ENCODE peak calls at places on chromosomes 7 and 10, in seven cellular contexts. F, M, L, V, Y, X and S are unnamed samples.

GRCh38 chr7:27777662-27778061 is 37.7 kb downstream of the TAX1BP1 start:
- DNase-seq in V (no peak), X (no peak), Y (no peak), F (no peak), M (no peak), L (no peak), S (no peak)

GRCh38 chr10:29749150-29749549 is 114.4 kb upstream of the SVIL start:
- DNase-seq in X (no peak), F (no peak), M (no peak), L (no peak), Y (no peak), V (no peak), S (no peak)

GRCh38 chr10:805635-806305 is 116.3 kb upstream of the DIP2C start:
- DNase-seq in F (no peak), M (no peak), Y (no peak), X (no peak), L (no peak), V (peak; percentile 28), S (no peak)

GRCh38 chr10:126651461-126651860 is 19.0 kb downstream of the C10orf90 start:
- DNase-seq in F (no peak), X (no peak), Y (no peak), V (no peak), M (no peak), L (no peak), S (peak; percentile 21)

GRCh38 chr7:9082203-9082602 is 648.8 kb downstream of the NXPH1 start:
- DNase-seq in Y (no peak), X (no peak), M (no peak), L (no peak), F (peak; percentile 8), V (no peak), S (no peak)

GRCh38 chr10:86058964-86059363 is 307.6 kb downstream of the GRID1 start:
- DNase-seq in F (no peak), M (no peak), V (no peak), X (no peak), Y (no peak), L (no peak), S (no peak)

GRCh38 chr10:31186225-31187010 is 132.6 kb upstream of the ZEB1 start:
- DNase-seq in L (no peak), X (no peak), M (no peak), V (no peak), F (no peak), Y (no peak), S (peak; percentile 32)

GRCh38 chr10:114683593-114683992 is 25.5 kb upstream of the ABLIM1 start:
- DNase-seq in V (no peak), L (no peak), F (no peak), Y (no peak), X (peak; percentile 40), M (peak; percentile 62), S (no peak)

GRCh38 chr7:29565186-29565540 is 1.5 kb downstream of the PRR15 start:
- DNase-seq in X (no peak), M (no peak), Y (peak; percentile 1), V (no peak), F (no peak), L (no peak), S (peak; percentile 7)

GRCh38 chr10:132540456-132540855 is 2.9 kb downstream of the INPP5A start:
- DNase-seq in F (no peak), L (peak; percentile 66), Y (peak; percentile 29), X (peak; percentile 30), M (peak; percentile 62), V (no peak), S (no peak)

GRCh38 chr7:19030280-19030679 is 87.2 kb downstream of the TWIST1 start:
- DNase-seq in Y (peak; percentile 35), L (no peak), X (no peak), V (no peak), M (no peak), F (peak; percentile 26), S (no peak)

GRCh38 chr7:135925205-135925604 is 52.0 kb downstream of the MTPN start:
- DNase-seq in M (no peak), L (no peak), Y (peak; percentile 16), X (no peak), F (no peak), V (no peak), S (no peak)

GRCh38 chr7:2802504-2803341 is 41.4 kb downstream of the GNA12 start:
- DNase-seq in M (peak; percentile 85), X (peak; percentile 55), F (peak; percentile 38), V (no peak), Y (peak; percentile 72), L (no peak), S (no peak)

GRCh38 chr7:116598278-116598677 is 73.4 kb downstream of the CAV1 start:
- DNase-seq in Y (no peak), X (no peak), V (no peak), F (no peak), L (no peak), M (no peak), S (no peak)

DNA sequence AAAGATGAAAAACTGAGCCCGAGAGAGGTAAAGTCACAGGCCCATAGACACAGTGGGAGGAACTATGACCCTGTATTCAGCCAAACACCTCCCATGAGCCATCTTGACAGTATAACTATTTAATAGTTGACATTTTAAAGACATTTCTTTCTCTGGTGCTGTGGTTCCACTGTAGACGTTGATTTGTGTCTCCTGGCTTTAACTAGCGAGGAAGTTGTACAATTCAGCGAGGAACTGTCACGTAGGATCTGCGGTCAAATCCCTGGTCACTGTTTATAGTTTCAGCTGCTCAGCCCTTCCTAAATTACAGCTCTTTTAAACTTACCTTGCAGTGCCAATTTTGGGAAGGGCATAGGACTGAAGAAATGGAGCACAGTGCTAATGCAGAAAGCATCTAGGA is 7.1 kb upstream of the CELF2 start:
- DNase-seq in L (no peak), M (no peak), F (no peak), V (no peak), X (no peak), Y (no peak), S (no peak)
- H3K4me1 ChIP-seq in L (no peaks in the 10 kb centered on the region), M (peaks cover 2% of the 10 kb centered on the region), F (no peaks in the 10 kb centered on the region), V (no peaks in the 10 kb centered on the region), X (peaks cover 32% of the 10 kb centered on the region), Y (no peaks in the 10 kb centered on the region), S (peaks cover 40% of the 10 kb centered on the region)

DNA sequence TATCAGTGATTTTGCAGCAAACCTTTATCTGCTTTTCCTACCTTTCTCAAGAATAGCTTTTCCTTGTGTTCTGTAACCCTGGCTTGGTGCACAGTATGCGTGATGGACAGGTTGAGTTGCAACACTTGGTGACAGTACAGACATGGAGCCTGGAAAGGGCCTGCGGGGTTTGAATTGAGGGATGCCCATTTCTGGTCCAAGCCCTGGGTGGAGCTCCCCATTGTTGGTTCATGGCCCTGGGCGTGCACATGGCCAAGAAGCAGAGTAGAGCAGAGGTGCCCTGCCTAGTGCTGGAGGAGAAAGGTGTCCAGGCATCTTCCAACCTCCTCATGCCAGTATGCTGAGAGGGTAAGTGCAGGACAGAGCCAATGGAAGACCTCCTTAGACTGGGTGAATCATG is 106.6 kb upstream of the MKLN1 start:
- DNase-seq in F (no peak), L (no peak), V (no peak), Y (no peak), X (no peak), M (no peak), S (no peak)
- H3K4me1 ChIP-seq in F (peaks cover 21% of the 10 kb centered on the region), L (peaks cover 13% of the 10 kb centered on the region), V (peaks cover 29% of the 10 kb centered on the region), Y (peaks cover 4% of the 10 kb centered on the region), X (peaks cover 33% of the 10 kb centered on the region), M (peaks cover 4% of the 10 kb centered on the region), S (peaks cover 3% of the 10 kb centered on the region)

DNA sequence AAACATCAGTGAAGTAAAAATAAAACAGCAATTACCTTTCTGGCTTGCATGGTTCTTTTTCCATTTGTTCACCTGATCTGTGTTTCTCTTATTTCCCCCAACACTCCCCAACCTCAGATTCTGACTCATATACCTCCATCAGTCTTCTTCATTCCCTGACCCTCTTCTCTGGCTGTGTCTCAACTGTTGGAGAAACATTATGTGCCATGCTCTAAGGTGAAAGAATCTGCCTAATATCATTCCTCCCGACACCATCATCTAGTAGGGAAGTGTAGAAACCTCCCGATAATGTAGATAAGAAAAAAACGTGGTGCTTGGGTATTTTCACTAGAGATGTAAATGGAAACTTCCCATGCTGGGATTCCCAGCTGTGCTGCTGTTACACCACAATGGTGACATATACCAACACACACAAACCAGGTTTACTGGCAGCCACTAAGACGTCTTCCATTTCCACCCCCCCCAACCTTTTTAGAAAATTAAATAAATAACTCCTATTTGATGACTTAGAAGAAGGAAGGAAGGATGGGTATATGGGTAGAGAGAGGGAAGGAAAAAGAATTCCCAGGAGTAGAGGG is 63.4 kb downstream of the OSBPL3 start:
- DNase-seq in M (no peak), L (no peak), V (no peak), X (no peak), F (no peak), Y (no peak), S (no peak)
- H3K4me1 ChIP-seq in M (no peaks in the 10 kb centered on the region), L (no peaks in the 10 kb centered on the region), V (no peaks in the 10 kb centered on the region), X (peaks cover 12% of the 10 kb centered on the region), F (no peaks in the 10 kb centered on the region), Y (peaks cover 15% of the 10 kb centered on the region), S (peaks cover 5% of the 10 kb centered on the region)

GRCh38 chr10:9926003-9926402 is 1091.7 kb upstream of the CELF2 start:
- DNase-seq in L (no peak), Y (no peak), F (no peak), X (no peak), M (no peak), V (no peak), S (no peak)
- H3K4me1 ChIP-seq in L (no peaks in the 10 kb centered on the region), Y (no peaks in the 10 kb centered on the region), F (no peaks in the 10 kb centered on the region), X (no peaks in the 10 kb centered on the region), M (no peaks in the 10 kb centered on the region), V (no peaks in the 10 kb centered on the region), S (no peaks in the 10 kb centered on the region)

DNA sequence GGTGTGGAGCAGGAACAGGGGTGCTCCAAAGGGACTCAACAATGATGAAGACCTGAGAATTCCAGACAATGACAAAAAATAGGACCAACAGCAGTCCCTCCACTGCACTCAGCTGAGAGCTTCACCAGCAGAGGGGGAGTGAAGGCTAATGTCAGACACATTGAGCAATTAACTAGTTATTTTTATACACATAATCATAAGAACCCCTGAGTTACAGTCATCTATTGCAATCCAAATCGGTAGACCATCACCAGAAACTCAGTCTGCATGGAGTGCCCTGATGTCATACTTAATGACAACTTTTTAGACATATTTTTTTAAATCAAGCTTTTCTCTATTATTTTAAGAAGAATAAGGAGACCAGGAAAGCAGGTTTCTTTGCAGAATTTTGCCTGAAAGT is 30.6 kb upstream of the IKZF1 start:
- DNase-seq in M (no peak), F (no peak), X (no peak), L (no peak), V (no peak), Y (no peak), S (no peak)
- H3K4me1 ChIP-seq in M (no peaks in the 10 kb centered on the region), F (no peaks in the 10 kb centered on the region), X (no peaks in the 10 kb centered on the region), L (no peaks in the 10 kb centered on the region), V (no peaks in the 10 kb centered on the region), Y (no peaks in the 10 kb centered on the region), S (no peaks in the 10 kb centered on the region)

DNA sequence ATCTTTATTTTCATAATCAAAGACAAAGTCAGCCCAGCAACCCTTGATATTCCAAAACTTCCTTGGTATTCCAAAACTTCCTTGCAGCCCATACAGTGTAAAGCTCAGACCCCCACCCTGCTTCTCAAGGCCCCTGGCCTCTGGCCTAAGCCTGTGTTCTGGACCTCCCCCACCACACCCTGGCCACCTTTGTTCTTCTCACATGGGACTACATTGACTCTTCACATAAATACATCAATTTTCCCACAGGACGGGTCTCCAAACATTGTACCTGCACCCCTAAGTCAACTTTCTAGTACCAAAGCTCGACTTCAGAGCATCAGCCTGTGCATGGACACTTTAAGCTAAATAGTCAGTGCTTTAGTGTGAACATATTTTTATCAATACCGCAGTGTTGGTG is 40.7 kb downstream of the DRGX start:
- DNase-seq in X (no peak), F (no peak), Y (no peak), V (no peak), M (no peak), L (no peak), S (no peak)
- H3K4me1 ChIP-seq in X (peaks cover 9% of the 10 kb centered on the region), F (no peaks in the 10 kb centered on the region), Y (no peaks in the 10 kb centered on the region), V (no peaks in the 10 kb centered on the region), M (peaks cover 3% of the 10 kb centered on the region), L (no peaks in the 10 kb centered on the region), S (peaks cover 30% of the 10 kb centered on the region)

GRCh38 chr7:90621130-90621891 is 25.2 kb downstream of the CDK14 start:
- DNase-seq in F (no peak), V (no peak), L (no peak), Y (no peak), X (no peak), M (no peak), S (no peak)
- H3K4me1 ChIP-seq in F (peaks cover 33% of the 10 kb centered on the region), V (peaks cover 14% of the 10 kb centered on the region), L (peaks cover 4% of the 10 kb centered on the region), Y (peaks cover 15% of the 10 kb centered on the region), X (peaks cover 55% of the 10 kb centered on the region), M (peaks cover 9% of the 10 kb centered on the region), S (peaks cover 57% of the 10 kb centered on the region)